ENCODE peak calls at places on chromosome 4, in four cellular contexts. X is heart left ventricle, D is tibial artery, U is spleen. C is an unnamed sample. For H3K9me3 and H3K36me3, the result is how much of the 10 kb centered on the place peaks cover.

GRCh38 chr4:14364953-14365533 is 637.2 kb upstream of the CPEB2 start:
- DNase-seq in X (no peak), D (no peak), U (no peak), C (no peak)

GRCh38 chr4:181756451-181756850 is 486.8 kb upstream of the TENM3 start:
- DNase-seq in D (no peak), X (no peak), U (no peak), C (no peak)

GRCh38 chr4:20348411-20348810 is 96.7 kb downstream of the SLIT2 start:
- DNase-seq in U (no peak), X (no peak), D (no peak), C (peak)

GRCh38 chr4:88706574-88706973 is 8.9 kb upstream of the NAP1L5 start:
- DNase-seq in X (peak), D (no peak), U (no peak), C (peak)

GRCh38 chr4:109574443-109574850 is 14.4 kb downstream of the MCUB start:
- DNase-seq in D (no peak), X (no peak), U (no peak), C (no peak)

GRCh38 chr4:140150886-140151699 is 2.9 kb downstream of the MAML3 start:
- DNase-seq in D (peak), U (peak), X (peak), C (peak)

GRCh38 chr4:22264261-22264660 is 251.6 kb downstream of the ADGRA3 start:
- DNase-seq in U (no peak), D (no peak), X (no peak), C (no peak)

GRCh38 chr4:80266902-80267380 is 477 bp downstream of the FGF5 start:
- DNase-seq in D (no peak), U (peak), X (no peak), C (no peak)

GRCh38 chr4:76078033-76078613 is 3.6 kb downstream of the ART3 start:
- DNase-seq in X (no peak), D (no peak), U (no peak), C (no peak)

GRCh38 chr4:8859550-8860095 is 12.0 kb downstream of the HMX1 start:
- DNase-seq in U (no peak), X (no peak), D (no peak), C (no peak)

GRCh38 chr4:23889814-23890269 is at the start of gene PPARGC1A:
- DNase-seq in X (peak), D (peak), U (no peak), C (no peak)

GRCh38 chr4:113183032-113183573 is 133.7 kb downstream of the ANK2 start:
- DNase-seq in U (no peak), X (no peak), D (no peak), C (no peak)

GRCh38 chr4:19739101-19739651 is 512.5 kb upstream of the SLIT2 start:
- DNase-seq in D (no peak), X (no peak), U (no peak), C (peak)

GRCh38 chr4:150212485-150212884 is 134.2 kb downstream of the DCLK2 start:
- DNase-seq in U (no peak), D (no peak), X (no peak), C (no peak)

GRCh38 chr4:150212927-150213326 is 134.7 kb downstream of the DCLK2 start:
- DNase-seq in D (no peak), X (no peak), U (no peak), C (no peak)

GRCh38 chr4:150209140-150209829 is 131.0 kb downstream of the DCLK2 start:
- DNase-seq in D (peak), U (no peak), X (peak), C (peak)

GRCh38 chr4:150211821-150212445 is 133.7 kb downstream of the DCLK2 start:
- DNase-seq in X (no peak), U (no peak), D (no peak), C (no peak)

GRCh38 chr4:150211016-150211415 is 132.8 kb downstream of the DCLK2 start:
- DNase-seq in D (no peak), X (no peak), U (no peak), C (peak)
- H3K9me3 ChIP-seq in D (under half), X (under half), U (under half), C (under half)

DNA sequence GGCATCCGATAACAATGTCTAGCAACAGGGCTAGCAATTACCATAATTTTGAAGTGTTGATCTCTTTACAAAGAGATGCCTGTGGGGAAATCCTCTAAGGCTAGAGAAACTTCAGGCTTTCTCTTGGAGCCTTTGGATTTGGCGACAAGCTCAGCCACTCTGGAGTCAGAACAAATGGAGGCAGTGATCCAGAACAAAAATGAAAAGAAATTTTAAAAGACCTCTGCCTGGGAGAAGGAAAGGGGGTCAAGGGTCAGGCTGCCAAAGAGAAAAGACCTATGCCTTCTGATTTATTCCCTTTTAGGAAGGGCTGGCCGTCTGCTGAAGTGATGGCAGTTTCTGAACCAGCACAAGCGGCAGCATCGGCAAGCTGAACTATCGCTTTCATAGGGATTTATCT is 140.8 kb upstream of the SFRP2 start:
- DNase-seq in X (no peak), D (no peak), U (no peak), C (no peak)
- H3K4me3 ChIP-seq in X (no peak), D (no peak), U (no peak), C (no peak)

GRCh38 chr4:17094811-17095210 is 196.4 kb upstream of the LDB2 start:
- DNase-seq in D (no peak), U (no peak), X (no peak), C (peak)
- H3K36me3 ChIP-seq in D (under half), U (under half), X (under half), C (under half)

GRCh38 chr4:153669838-153670237 is 14.2 kb upstream of the TLR2 start:
- DNase-seq in X (no peak), U (no peak), D (no peak), C (no peak)

GRCh38 chr4:153663667-153664066 is 20.4 kb upstream of the TLR2 start:
- DNase-seq in X (no peak), U (no peak), D (no peak), C (no peak)

GRCh38 chr4:153668647-153669046 is 15.4 kb upstream of the TLR2 start:
- DNase-seq in X (no peak), D (no peak), U (no peak), C (peak)
- H3K9me3 ChIP-seq in X (under half), D (under half), U (under half), C (under half)

GRCh38 chr4:154471032-154471431 is 20.6 kb downstream of the DCHS2 start:
- DNase-seq in X (no peak), D (no peak), U (no peak), C (no peak)
- H3K4me3 ChIP-seq in X (no peak), D (no peak), U (no peak), C (no peak)

GRCh38 chr4:1841886-1842210 is 14.1 kb downstream of the LETM1 start:
- DNase-seq in U (no peak), D (no peak), X (no peak), C (no peak)
- H3K36me3 ChIP-seq in U (half or more), D (half or more), X (under half), C (under half)